ENCODE peak calls at places on chromosomes 2 and 18, in six cellular contexts. One of them, this sample, is unnamed.

GRCh38 chr18:10010611-10011015 is 96.8 kb downstream of the VAPA start:
- DNase-seq in IMR-90: peak; percentile 92
- DNase-seq in H1: no peak
- DNase-seq in H9: no peak
- DNase-seq in mesenchymal stem cell: peak; percentile 94
- DNase-seq in trophoblast cell: no peak
- DNase-seq in this sample: no peak

GRCh38 chr2:12816379-12817306 is 99.9 kb downstream of the TRIB2 start:
- DNase-seq in IMR-90: peak; percentile 87
- DNase-seq in H1: no peak
- DNase-seq in H9: no peak
- DNase-seq in mesenchymal stem cell: peak; percentile 53
- DNase-seq in trophoblast cell: peak; percentile 8
- DNase-seq in this sample: no peak

GRCh38 chr2:100793220-100793619 is 26.7 kb upstream of the NPAS2 start:
- DNase-seq in IMR-90: no peak
- DNase-seq in H1: no peak
- DNase-seq in H9: no peak
- DNase-seq in mesenchymal stem cell: no peak
- DNase-seq in trophoblast cell: no peak
- DNase-seq in this sample: no peak

GRCh38 chr18:70219688-70220087 is 14.2 kb upstream of the RTTN start:
- DNase-seq in IMR-90: no peak
- DNase-seq in H1: no peak
- DNase-seq in H9: no peak
- DNase-seq in mesenchymal stem cell: no peak
- DNase-seq in trophoblast cell: no peak
- DNase-seq in this sample: no peak

GRCh38 chr2:227772197-227772661 is 26.5 kb downstream of the SCYGR8 start:
- DNase-seq in IMR-90: no peak
- DNase-seq in H1: no peak
- DNase-seq in H9: peak; percentile 38
- DNase-seq in mesenchymal stem cell: no peak
- DNase-seq in trophoblast cell: no peak
- DNase-seq in this sample: no peak

GRCh38 chr2:127637725-127638252 is 8.2 kb upstream of the GPR17 start:
- DNase-seq in IMR-90: peak; percentile 77
- DNase-seq in H1: peak; percentile 61
- DNase-seq in H9: peak; percentile 82
- DNase-seq in mesenchymal stem cell: peak; percentile 82
- DNase-seq in trophoblast cell: peak; percentile 93
- DNase-seq in this sample: no peak

GRCh38 chr2:23430263-23430662 is 45.3 kb downstream of the KLHL29 start:
- DNase-seq in IMR-90: peak; percentile 99
- DNase-seq in H1: no peak
- DNase-seq in H9: peak; percentile 5
- DNase-seq in mesenchymal stem cell: peak; percentile 95
- DNase-seq in trophoblast cell: peak; percentile 92
- DNase-seq in this sample: no peak

GRCh38 chr2:8848328-8849100 is 11.1 kb upstream of the KIDINS220 start:
- DNase-seq in IMR-90: no peak
- DNase-seq in H1: no peak
- DNase-seq in H9: no peak
- DNase-seq in mesenchymal stem cell: peak; percentile 38
- DNase-seq in trophoblast cell: peak; percentile 91
- DNase-seq in this sample: no peak

GRCh38 chr2:180352620-180353019 is 345.5 kb upstream of the CWC22 start:
- DNase-seq in IMR-90: no peak
- DNase-seq in H1: no peak
- DNase-seq in H9: no peak
- DNase-seq in mesenchymal stem cell: no peak
- DNase-seq in trophoblast cell: no peak
- DNase-seq in this sample: no peak

GRCh38 chr2:263022-263738 is 652 bp downstream of the SH3YL1 start:
- DNase-seq in IMR-90: no peak
- DNase-seq in H1: no peak
- DNase-seq in H9: no peak
- DNase-seq in mesenchymal stem cell: no peak
- DNase-seq in trophoblast cell: no peak
- DNase-seq in this sample: no peak

GRCh38 chr2:97707428-97708380 is 5.7 kb upstream of the ZAP70 start:
- DNase-seq in IMR-90: no peak
- DNase-seq in H1: no peak
- DNase-seq in H9: peak; percentile 25
- DNase-seq in mesenchymal stem cell: no peak
- DNase-seq in trophoblast cell: no peak
- DNase-seq in this sample: no peak
- H2AK5ac ChIP-seq in IMR-90: no peak overlapping the region
- H2AK5ac ChIP-seq in H1: no peak overlapping the region
- H2AK5ac ChIP-seq in H9: no peak overlapping the region
- H2AK5ac ChIP-seq in mesenchymal stem cell: no peak overlapping the region
- H2AK5ac ChIP-seq in trophoblast cell: peak overlapping the region; percentile 28
- H2AK5ac ChIP-seq in this sample: no peak overlapping the region

GRCh38 chr18:14922965-14923565 is 175.1 kb downstream of the ANKRD30B start:
- DNase-seq in IMR-90: no peak
- DNase-seq in H1: no peak
- DNase-seq in H9: no peak
- DNase-seq in mesenchymal stem cell: no peak
- DNase-seq in trophoblast cell: no peak
- DNase-seq in this sample: no peak
- H3K14ac ChIP-seq in IMR-90: no peak overlapping the region
- H3K14ac ChIP-seq in H1: no peak overlapping the region
- H3K14ac ChIP-seq in H9: no peak overlapping the region
- H3K14ac ChIP-seq in mesenchymal stem cell: no peak overlapping the region
- H3K14ac ChIP-seq in trophoblast cell: no peak overlapping the region
- H3K14ac ChIP-seq in this sample: no peak overlapping the region

GRCh38 chr2:154699560-154699901 is 1.0 kb downstream of the KCNJ3 start:
- DNase-seq in IMR-90: no peak
- DNase-seq in H1: no peak
- DNase-seq in H9: no peak
- DNase-seq in mesenchymal stem cell: no peak
- DNase-seq in trophoblast cell: no peak
- DNase-seq in this sample: no peak

GRCh38 chr2:154696771-154697170 is 1.7 kb upstream of the KCNJ3 start:
- DNase-seq in IMR-90: no peak
- DNase-seq in H1: no peak
- DNase-seq in H9: no peak
- DNase-seq in mesenchymal stem cell: no peak
- DNase-seq in trophoblast cell: no peak
- DNase-seq in this sample: no peak

GRCh38 chr2:154697422-154698237 is 865 bp upstream of the KCNJ3 start:
- DNase-seq in IMR-90: no peak
- DNase-seq in H1: no peak
- DNase-seq in H9: peak; percentile 62
- DNase-seq in mesenchymal stem cell: no peak
- DNase-seq in trophoblast cell: no peak
- DNase-seq in this sample: peak; percentile 46

GRCh38 chr2:154698789-154699559 is 479 bp downstream of the KCNJ3 start:
- DNase-seq in IMR-90: no peak
- DNase-seq in H1: no peak
- DNase-seq in H9: no peak
- DNase-seq in mesenchymal stem cell: no peak
- DNase-seq in trophoblast cell: no peak
- DNase-seq in this sample: no peak

DNA sequence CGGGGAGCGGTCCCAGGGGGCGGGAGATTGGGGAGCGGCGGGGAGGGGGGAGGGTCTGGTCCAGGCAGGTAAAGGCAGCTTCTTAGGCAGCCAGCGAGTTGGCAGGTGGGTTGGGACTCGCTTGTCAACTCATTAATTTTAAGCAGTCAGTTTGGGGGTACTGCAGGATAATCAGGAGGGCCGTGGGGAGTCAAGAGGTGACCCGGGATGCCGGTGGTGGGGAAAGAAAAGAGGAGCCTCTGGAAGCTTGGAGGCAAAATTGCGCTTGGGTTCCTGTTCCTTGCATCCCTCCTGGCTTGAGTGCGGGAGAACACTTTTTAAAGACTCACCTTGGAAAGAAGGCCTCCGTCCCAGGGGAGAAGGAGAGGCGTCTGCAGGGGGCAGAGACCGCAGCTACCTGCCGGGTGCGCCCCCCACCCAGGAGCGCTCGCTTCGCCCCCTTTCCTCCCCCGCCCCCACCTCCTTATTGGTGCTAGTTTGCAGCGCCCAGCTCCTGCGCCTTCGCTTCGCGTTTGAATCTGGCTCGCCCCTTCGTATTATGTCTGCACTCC is at the start of gene KCNJ3:
- DNase-seq in IMR-90: no peak
- DNase-seq in H1: no peak
- DNase-seq in H9: peak; percentile 31
- DNase-seq in mesenchymal stem cell: no peak
- DNase-seq in trophoblast cell: no peak
- DNase-seq in this sample: no peak
- H3K27ac ChIP-seq in IMR-90: no peak within 1 kb of the TSS
- H3K27ac ChIP-seq in H1: no peak within 1 kb of the TSS
- H3K27ac ChIP-seq in H9: no peak within 1 kb of the TSS
- H3K27ac ChIP-seq in mesenchymal stem cell: no peak within 1 kb of the TSS
- H3K27ac ChIP-seq in trophoblast cell: no peak within 1 kb of the TSS
- H3K27ac ChIP-seq in this sample: no peak within 1 kb of the TSS

GRCh38 chr18:21991897-21992296 is 177.5 kb upstream of the GATA6 start:
- DNase-seq in IMR-90: no peak
- DNase-seq in H1: peak; percentile 34
- DNase-seq in H9: peak; percentile 69
- DNase-seq in mesenchymal stem cell: no peak
- DNase-seq in trophoblast cell: peak; percentile 92
- DNase-seq in this sample: no peak

GRCh38 chr18:21998531-21998930 is 170.9 kb upstream of the GATA6 start:
- DNase-seq in IMR-90: no peak
- DNase-seq in H1: no peak
- DNase-seq in H9: no peak
- DNase-seq in mesenchymal stem cell: no peak
- DNase-seq in trophoblast cell: peak; percentile 36
- DNase-seq in this sample: no peak

GRCh38 chr18:21991081-21991534 is 178.3 kb upstream of the GATA6 start:
- DNase-seq in IMR-90: no peak
- DNase-seq in H1: peak; percentile 44
- DNase-seq in H9: peak; percentile 47
- DNase-seq in mesenchymal stem cell: no peak
- DNase-seq in trophoblast cell: peak; percentile 68
- DNase-seq in this sample: peak; percentile 35

GRCh38 chr18:21997207-21998143 is 171.9 kb upstream of the GATA6 start:
- DNase-seq in IMR-90: peak; percentile 42
- DNase-seq in H1: no peak
- DNase-seq in H9: no peak
- DNase-seq in mesenchymal stem cell: peak; percentile 63
- DNase-seq in trophoblast cell: peak; percentile 70
- DNase-seq in this sample: peak; percentile 32

GRCh38 chr18:21996261-21996892 is 173.0 kb upstream of the GATA6 start:
- DNase-seq in IMR-90: no peak
- DNase-seq in H1: no peak
- DNase-seq in H9: no peak
- DNase-seq in mesenchymal stem cell: no peak
- DNase-seq in trophoblast cell: peak; percentile 68
- DNase-seq in this sample: no peak
- H2AK5ac ChIP-seq in IMR-90: no peak overlapping the region
- H2AK5ac ChIP-seq in H1: no peak overlapping the region
- H2AK5ac ChIP-seq in H9: no peak overlapping the region
- H2AK5ac ChIP-seq in mesenchymal stem cell: no peak overlapping the region
- H2AK5ac ChIP-seq in trophoblast cell: no peak overlapping the region
- H2AK5ac ChIP-seq in this sample: no peak overlapping the region

GRCh38 chr2:237136824-237137223 is 51.1 kb downstream of the COPS8 start:
- DNase-seq in IMR-90: no peak
- DNase-seq in H1: no peak
- DNase-seq in H9: no peak
- DNase-seq in mesenchymal stem cell: no peak
- DNase-seq in trophoblast cell: no peak
- DNase-seq in this sample: no peak

GRCh38 chr2:237132799-237133198 is 47.1 kb downstream of the COPS8 start:
- DNase-seq in IMR-90: no peak
- DNase-seq in H1: peak; percentile 29
- DNase-seq in H9: peak; percentile 73
- DNase-seq in mesenchymal stem cell: no peak
- DNase-seq in trophoblast cell: peak; percentile 31
- DNase-seq in this sample: no peak

GRCh38 chr2:237134831-237135230 is 49.1 kb downstream of the COPS8 start:
- DNase-seq in IMR-90: no peak
- DNase-seq in H1: no peak
- DNase-seq in H9: no peak
- DNase-seq in mesenchymal stem cell: no peak
- DNase-seq in trophoblast cell: no peak
- DNase-seq in this sample: no peak

GRCh38 chr2:237131749-237132148 is 46.1 kb downstream of the COPS8 start:
- DNase-seq in IMR-90: no peak
- DNase-seq in H1: no peak
- DNase-seq in H9: peak; percentile 8
- DNase-seq in mesenchymal stem cell: no peak
- DNase-seq in trophoblast cell: no peak
- DNase-seq in this sample: no peak

DNA sequence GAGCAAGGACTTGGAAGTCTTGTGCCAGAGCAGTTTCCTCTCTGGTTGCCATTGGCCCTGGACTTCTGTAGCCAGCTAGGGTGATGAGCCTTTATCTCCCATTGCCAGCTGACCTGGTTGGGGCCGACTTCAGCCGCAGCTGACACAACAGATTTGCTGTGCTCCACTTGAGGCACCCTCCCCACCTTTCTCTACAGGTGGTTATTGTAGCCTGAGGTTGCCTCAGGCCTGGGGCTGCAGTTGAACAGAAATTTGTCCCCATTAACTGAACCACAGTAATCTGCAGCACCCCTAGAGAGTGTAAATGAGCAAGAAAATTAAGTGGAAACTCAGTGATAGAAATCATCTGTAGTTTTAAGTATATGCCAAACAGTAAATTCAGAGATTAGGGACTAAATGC is 48.6 kb downstream of the COPS8 start:
- DNase-seq in IMR-90: no peak
- DNase-seq in H1: no peak
- DNase-seq in H9: peak; percentile 36
- DNase-seq in mesenchymal stem cell: no peak
- DNase-seq in trophoblast cell: no peak
- DNase-seq in this sample: no peak
- H3K14ac ChIP-seq in IMR-90: no peak overlapping the region
- H3K14ac ChIP-seq in H1: no peak overlapping the region
- H3K14ac ChIP-seq in H9: no peak overlapping the region
- H3K14ac ChIP-seq in mesenchymal stem cell: no peak overlapping the region
- H3K14ac ChIP-seq in trophoblast cell: no peak overlapping the region
- H3K14ac ChIP-seq in this sample: no peak overlapping the region